ENCODE peak calls at places on chromosomes 7 and 10, in six cellular contexts. One of them, this sample, is unnamed. For H3K36me3, the result is how much of the 10 kb centered on the place peaks cover.

GRCh38 chr7:136869991-136870798 is 1.7 kb downstream of the CHRM2 start:
- DNase-seq in kidney epithelial cell: no peak
- DNase-seq in WERI-Rb-1: peak
- DNase-seq in transverse colon: no peak
- DNase-seq in adrenal gland: no peak
- DNase-seq in pancreas: no peak
- DNase-seq in this sample: no peak

GRCh38 chr7:35359423-35359822 is 105.5 kb upstream of the TBX20 start:
- DNase-seq in kidney epithelial cell: no peak
- DNase-seq in WERI-Rb-1: no peak
- DNase-seq in transverse colon: no peak
- DNase-seq in adrenal gland: no peak
- DNase-seq in pancreas: no peak
- DNase-seq in this sample: no peak

GRCh38 chr7:148485618-148486017 is 104.9 kb upstream of the C7orf33 start:
- DNase-seq in kidney epithelial cell: no peak
- DNase-seq in WERI-Rb-1: no peak
- DNase-seq in transverse colon: peak
- DNase-seq in adrenal gland: no peak
- DNase-seq in pancreas: no peak
- DNase-seq in this sample: no peak

GRCh38 chr10:114312585-114312984 is 73.5 kb downstream of the VWA2 start:
- DNase-seq in kidney epithelial cell: no peak
- DNase-seq in WERI-Rb-1: no peak
- DNase-seq in transverse colon: no peak
- DNase-seq in adrenal gland: no peak
- DNase-seq in pancreas: no peak
- DNase-seq in this sample: no peak

GRCh38 chr7:41979834-41980307 is 257.1 kb downstream of the GLI3 start:
- DNase-seq in kidney epithelial cell: no peak
- DNase-seq in WERI-Rb-1: peak
- DNase-seq in transverse colon: no peak
- DNase-seq in adrenal gland: peak
- DNase-seq in pancreas: no peak
- DNase-seq in this sample: peak

GRCh38 chr10:124252097-124252715 is 158.8 kb upstream of the CHST15 start:
- DNase-seq in kidney epithelial cell: no peak
- DNase-seq in WERI-Rb-1: no peak
- DNase-seq in transverse colon: no peak
- DNase-seq in adrenal gland: no peak
- DNase-seq in pancreas: no peak
- DNase-seq in this sample: no peak

GRCh38 chr7:128284102-128284501 is 43.0 kb downstream of the LEP start:
- DNase-seq in kidney epithelial cell: no peak
- DNase-seq in WERI-Rb-1: no peak
- DNase-seq in transverse colon: no peak
- DNase-seq in adrenal gland: no peak
- DNase-seq in pancreas: no peak
- DNase-seq in this sample: no peak

GRCh38 chr10:101145750-101146391 is 14.8 kb downstream of the TLX1 start:
- DNase-seq in kidney epithelial cell: no peak
- DNase-seq in WERI-Rb-1: no peak
- DNase-seq in transverse colon: no peak
- DNase-seq in adrenal gland: no peak
- DNase-seq in pancreas: no peak
- DNase-seq in this sample: no peak

GRCh38 chr7:30659312-30659711 is 22.9 kb downstream of the CRHR2 start:
- DNase-seq in kidney epithelial cell: no peak
- DNase-seq in WERI-Rb-1: no peak
- DNase-seq in transverse colon: no peak
- DNase-seq in adrenal gland: peak
- DNase-seq in pancreas: no peak
- DNase-seq in this sample: no peak

GRCh38 chr7:148296994-148297644 is 293.4 kb upstream of the C7orf33 start:
- DNase-seq in kidney epithelial cell: no peak
- DNase-seq in WERI-Rb-1: no peak
- DNase-seq in transverse colon: no peak
- DNase-seq in adrenal gland: no peak
- DNase-seq in pancreas: no peak
- DNase-seq in this sample: no peak

GRCh38 chr7:2203551-2204300 is 29.0 kb downstream of the MAD1L1 start:
- DNase-seq in kidney epithelial cell: no peak
- DNase-seq in WERI-Rb-1: no peak
- DNase-seq in transverse colon: no peak
- DNase-seq in adrenal gland: no peak
- DNase-seq in pancreas: no peak
- DNase-seq in this sample: peak

GRCh38 chr10:123678376-123678775 is 12.2 kb downstream of the GPR26 start:
- DNase-seq in kidney epithelial cell: no peak
- DNase-seq in WERI-Rb-1: no peak
- DNase-seq in transverse colon: no peak
- DNase-seq in adrenal gland: no peak
- DNase-seq in pancreas: no peak
- DNase-seq in this sample: no peak

GRCh38 chr7:1368150-1368681 is 91.1 kb downstream of the MICALL2 start:
- DNase-seq in kidney epithelial cell: no peak
- DNase-seq in WERI-Rb-1: no peak
- DNase-seq in transverse colon: no peak
- DNase-seq in adrenal gland: no peak
- DNase-seq in pancreas: no peak
- DNase-seq in this sample: peak

GRCh38 chr10:43976292-43976691 is 327.6 kb upstream of the ZNF32 start:
- DNase-seq in kidney epithelial cell: no peak
- DNase-seq in WERI-Rb-1: no peak
- DNase-seq in transverse colon: no peak
- DNase-seq in adrenal gland: no peak
- DNase-seq in pancreas: no peak
- DNase-seq in this sample: no peak

GRCh38 chr10:75858357-75858756 is 426.9 kb downstream of the LRMDA start:
- DNase-seq in kidney epithelial cell: no peak
- DNase-seq in WERI-Rb-1: peak
- DNase-seq in transverse colon: no peak
- DNase-seq in adrenal gland: no peak
- DNase-seq in pancreas: no peak
- DNase-seq in this sample: no peak

GRCh38 chr7:127726481-127726880 is 74.5 kb downstream of the SND1 start:
- DNase-seq in kidney epithelial cell: no peak
- DNase-seq in WERI-Rb-1: no peak
- DNase-seq in transverse colon: no peak
- DNase-seq in adrenal gland: no peak
- DNase-seq in pancreas: no peak
- DNase-seq in this sample: no peak

GRCh38 chr7:82442492-82443043 is 1.0 kb downstream of the CACNA2D1 start:
- DNase-seq in kidney epithelial cell: no peak
- DNase-seq in WERI-Rb-1: peak
- DNase-seq in transverse colon: no peak
- DNase-seq in adrenal gland: no peak
- DNase-seq in pancreas: no peak
- DNase-seq in this sample: peak

GRCh38 chr10:75926763-75927162 is 495.3 kb downstream of the LRMDA start:
- DNase-seq in kidney epithelial cell: no peak
- DNase-seq in WERI-Rb-1: no peak
- DNase-seq in transverse colon: peak
- DNase-seq in adrenal gland: no peak
- DNase-seq in pancreas: peak
- DNase-seq in this sample: no peak

GRCh38 chr7:4764402-4765007 is 10.9 kb upstream of the AP5Z1 start:
- DNase-seq in kidney epithelial cell: no peak
- DNase-seq in WERI-Rb-1: no peak
- DNase-seq in transverse colon: no peak
- DNase-seq in adrenal gland: no peak
- DNase-seq in pancreas: no peak
- DNase-seq in this sample: no peak
- H3K36me3 ChIP-seq in kidney epithelial cell: under half
- H3K36me3 ChIP-seq in WERI-Rb-1: under half
- H3K36me3 ChIP-seq in transverse colon: under half
- H3K36me3 ChIP-seq in adrenal gland: half or more
- H3K36me3 ChIP-seq in pancreas: under half
- H3K36me3 ChIP-seq in this sample: under half

DNA sequence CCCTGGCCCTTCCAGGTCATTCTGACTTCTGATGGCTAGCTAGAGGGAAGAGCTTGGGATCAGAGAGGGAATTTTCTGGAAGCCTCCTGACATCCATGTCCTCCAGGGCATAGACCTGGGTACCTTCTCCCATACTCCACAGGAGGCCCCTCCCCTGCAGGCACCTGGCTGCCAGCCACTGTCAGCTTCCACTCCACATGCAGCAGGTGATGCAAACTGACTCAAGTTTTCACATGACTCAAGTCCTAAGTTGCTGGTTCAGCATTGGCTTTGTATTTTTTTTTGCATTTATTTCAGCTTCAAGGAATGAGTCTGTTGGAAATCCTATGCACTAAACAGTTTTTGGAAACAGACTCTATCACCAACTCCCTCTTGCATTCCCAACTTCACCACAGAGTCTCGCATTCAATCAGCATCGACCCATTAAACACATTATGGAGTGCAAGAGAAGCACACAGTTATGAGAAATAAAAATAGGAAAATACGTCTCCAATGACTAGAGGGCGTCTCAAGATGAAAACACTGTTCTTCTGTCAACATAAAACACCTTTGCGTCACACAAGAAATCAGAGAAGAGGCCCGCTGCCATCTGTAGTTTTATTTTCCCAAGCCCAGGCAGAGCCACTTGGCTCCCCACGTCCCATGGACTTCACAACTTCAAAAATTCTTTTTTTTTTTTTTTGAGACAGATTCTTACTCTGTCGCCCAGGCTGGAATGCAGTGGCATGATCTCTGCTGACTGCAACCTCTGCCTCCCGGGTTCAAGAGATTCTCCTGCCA is 362.6 kb upstream of the MGMT start:
- DNase-seq in kidney epithelial cell: no peak
- DNase-seq in WERI-Rb-1: no peak
- DNase-seq in transverse colon: no peak
- DNase-seq in adrenal gland: no peak
- DNase-seq in pancreas: no peak
- DNase-seq in this sample: no peak
- TF ChIP-seq CTCF in kidney epithelial cell: no peak
- TF ChIP-seq CTCF in WERI-Rb-1: no peak
- TF ChIP-seq CTCF in transverse colon: no peak
- TF ChIP-seq CTCF in adrenal gland: no peak
- TF ChIP-seq CTCF in pancreas: no peak
- TF ChIP-seq CTCF in this sample: no peak

GRCh38 chr7:44111759-44112158 is 7.6 kb downstream of the AEBP1 start:
- DNase-seq in kidney epithelial cell: no peak
- DNase-seq in WERI-Rb-1: no peak
- DNase-seq in transverse colon: no peak
- DNase-seq in adrenal gland: no peak
- DNase-seq in pancreas: no peak
- DNase-seq in this sample: peak

GRCh38 chr7:44114586-44115310 is 8.6 kb downstream of the POLD2 start:
- DNase-seq in kidney epithelial cell: no peak
- DNase-seq in WERI-Rb-1: no peak
- DNase-seq in transverse colon: no peak
- DNase-seq in adrenal gland: peak
- DNase-seq in pancreas: no peak
- DNase-seq in this sample: no peak

GRCh38 chr7:44112231-44112996 is 8.3 kb downstream of the AEBP1 start:
- DNase-seq in kidney epithelial cell: no peak
- DNase-seq in WERI-Rb-1: no peak
- DNase-seq in transverse colon: no peak
- DNase-seq in adrenal gland: no peak
- DNase-seq in pancreas: no peak
- DNase-seq in this sample: peak

GRCh38 chr7:44112997-44113763 is 9.0 kb downstream of the AEBP1 start:
- DNase-seq in kidney epithelial cell: no peak
- DNase-seq in WERI-Rb-1: no peak
- DNase-seq in transverse colon: no peak
- DNase-seq in adrenal gland: no peak
- DNase-seq in pancreas: no peak
- DNase-seq in this sample: no peak

DNA sequence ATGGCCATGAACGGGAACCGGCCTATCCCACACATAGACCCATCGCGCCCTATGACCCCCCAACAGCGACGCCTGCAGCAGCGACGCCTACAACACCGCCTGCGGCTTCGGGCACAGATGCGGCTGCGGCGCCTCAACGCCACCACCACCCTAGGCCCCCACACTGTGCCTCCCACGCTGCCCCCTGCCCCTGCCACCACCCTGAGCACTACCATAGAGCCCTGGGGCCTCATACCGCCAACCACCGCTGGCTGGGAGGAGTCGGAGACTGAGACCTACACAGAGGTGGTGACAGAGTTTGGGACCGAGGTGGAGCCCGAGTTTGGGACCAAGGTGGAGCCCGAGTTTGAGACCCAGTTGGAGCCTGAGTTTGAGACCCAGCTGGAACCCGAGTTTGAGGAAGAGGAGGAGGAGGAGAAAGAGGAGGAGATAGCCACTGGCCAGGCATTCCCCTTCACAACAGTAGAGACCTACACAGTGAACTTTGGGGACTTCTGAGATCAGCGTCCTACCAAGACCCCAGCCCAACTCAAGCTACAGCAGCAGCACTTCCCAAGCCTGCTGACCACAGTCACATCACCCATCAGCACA is 9.5 kb downstream of the POLD2 start:
- DNase-seq in kidney epithelial cell: no peak
- DNase-seq in WERI-Rb-1: no peak
- DNase-seq in transverse colon: no peak
- DNase-seq in adrenal gland: no peak
- DNase-seq in pancreas: no peak
- DNase-seq in this sample: no peak
- H3K36me3 ChIP-seq in kidney epithelial cell: under half
- H3K36me3 ChIP-seq in WERI-Rb-1: half or more
- H3K36me3 ChIP-seq in transverse colon: under half
- H3K36me3 ChIP-seq in adrenal gland: under half
- H3K36me3 ChIP-seq in pancreas: under half
- H3K36me3 ChIP-seq in this sample: under half

GRCh38 chr7:129465080-129465479 is 30.8 kb downstream of the STRIP2 start:
- DNase-seq in kidney epithelial cell: no peak
- DNase-seq in WERI-Rb-1: no peak
- DNase-seq in transverse colon: no peak
- DNase-seq in adrenal gland: no peak
- DNase-seq in pancreas: no peak
- DNase-seq in this sample: no peak

GRCh38 chr7:129464194-129464593 is 30.0 kb downstream of the STRIP2 start:
- DNase-seq in kidney epithelial cell: no peak
- DNase-seq in WERI-Rb-1: no peak
- DNase-seq in transverse colon: no peak
- DNase-seq in adrenal gland: no peak
- DNase-seq in pancreas: no peak
- DNase-seq in this sample: no peak

GRCh38 chr7:129462445-129462844 is 28.2 kb downstream of the STRIP2 start:
- DNase-seq in kidney epithelial cell: no peak
- DNase-seq in WERI-Rb-1: no peak
- DNase-seq in transverse colon: no peak
- DNase-seq in adrenal gland: no peak
- DNase-seq in pancreas: no peak
- DNase-seq in this sample: no peak

GRCh38 chr7:129458171-129458570 is 23.9 kb downstream of the STRIP2 start:
- DNase-seq in kidney epithelial cell: no peak
- DNase-seq in WERI-Rb-1: no peak
- DNase-seq in transverse colon: no peak
- DNase-seq in adrenal gland: no peak
- DNase-seq in pancreas: no peak
- DNase-seq in this sample: no peak

DNA sequence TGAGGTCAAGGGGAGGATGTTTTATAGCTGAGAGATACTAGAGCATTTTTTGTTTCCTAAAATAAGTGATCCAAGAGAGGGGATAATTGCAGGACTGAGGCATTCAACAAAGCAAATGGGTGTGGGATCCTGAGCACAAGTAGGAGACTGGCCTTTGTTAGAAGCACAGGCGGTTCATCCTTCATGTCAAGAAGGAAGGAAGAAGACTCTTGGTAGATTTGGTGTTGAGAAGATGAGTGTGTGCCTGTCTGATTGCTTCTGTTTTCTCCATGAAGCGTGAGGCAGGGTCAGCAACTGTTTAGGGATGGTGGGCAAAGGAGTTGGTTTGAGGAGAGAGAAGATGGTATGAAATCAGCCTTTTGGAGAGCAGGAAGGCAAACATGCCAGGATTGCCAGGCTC is 27.6 kb downstream of the STRIP2 start:
- DNase-seq in kidney epithelial cell: no peak
- DNase-seq in WERI-Rb-1: no peak
- DNase-seq in transverse colon: no peak
- DNase-seq in adrenal gland: no peak
- DNase-seq in pancreas: no peak
- DNase-seq in this sample: no peak
- TF ChIP-seq CTCF in kidney epithelial cell: no peak
- TF ChIP-seq CTCF in WERI-Rb-1: no peak
- TF ChIP-seq CTCF in transverse colon: no peak
- TF ChIP-seq CTCF in adrenal gland: no peak
- TF ChIP-seq CTCF in pancreas: no peak
- TF ChIP-seq CTCF in this sample: no peak

This sample was measured in mucosa of descending colon.